ENCODE peak calls at places on chromosome 11, in nine cellular contexts. One of them, this sample, is unnamed. For H3K36me3, the result is how much of the 10 kb centered on the place peaks cover.

GRCh38 chr11:46272816-46273427 is 4.5 kb upstream of the CREB3L1 start:
- DNase-seq in Peyer's patch: peak
- DNase-seq in aorta: peak
- DNase-seq in NT2/D1: no peak
- DNase-seq in OCI-LY7: no peak
- DNase-seq in CD4-positive, CD25-positive, alpha-beta regulatory T cell: no peak
- DNase-seq in uterus: peak
- DNase-seq in kidney epithelial cell: no peak
- DNase-seq in heart left ventricle: peak
- DNase-seq in this sample: no peak

GRCh38 chr11:93743316-93743715 is 1.8 kb downstream of the C11orf54 start:
- DNase-seq in Peyer's patch: no peak
- DNase-seq in aorta: no peak
- DNase-seq in NT2/D1: no peak
- DNase-seq in OCI-LY7: no peak
- DNase-seq in CD4-positive, CD25-positive, alpha-beta regulatory T cell: no peak
- DNase-seq in uterus: no peak
- DNase-seq in kidney epithelial cell: no peak
- DNase-seq in heart left ventricle: no peak
- DNase-seq in this sample: no peak

GRCh38 chr11:46659908-46660307 is 40.5 kb downstream of the ARHGAP1 start:
- DNase-seq in Peyer's patch: no peak
- DNase-seq in aorta: no peak
- DNase-seq in NT2/D1: no peak
- DNase-seq in OCI-LY7: no peak
- DNase-seq in CD4-positive, CD25-positive, alpha-beta regulatory T cell: no peak
- DNase-seq in uterus: no peak
- DNase-seq in kidney epithelial cell: no peak
- DNase-seq in heart left ventricle: no peak
- DNase-seq in this sample: no peak

GRCh38 chr11:29326757-29327156 is 690.1 kb downstream of the KCNA4 start:
- DNase-seq in Peyer's patch: no peak
- DNase-seq in aorta: no peak
- DNase-seq in NT2/D1: no peak
- DNase-seq in OCI-LY7: no peak
- DNase-seq in CD4-positive, CD25-positive, alpha-beta regulatory T cell: no peak
- DNase-seq in uterus: no peak
- DNase-seq in kidney epithelial cell: no peak
- DNase-seq in heart left ventricle: no peak
- DNase-seq in this sample: no peak

GRCh38 chr11:65488273-65489058 is 10.4 kb upstream of the MALAT1 start:
- DNase-seq in Peyer's patch: peak
- DNase-seq in aorta: peak
- DNase-seq in NT2/D1: no peak
- DNase-seq in OCI-LY7: peak
- DNase-seq in CD4-positive, CD25-positive, alpha-beta regulatory T cell: no peak
- DNase-seq in uterus: peak
- DNase-seq in kidney epithelial cell: no peak
- DNase-seq in heart left ventricle: peak
- DNase-seq in this sample: no peak

GRCh38 chr11:46277623-46278386 is at the start of gene CREB3L1:
- DNase-seq in Peyer's patch: peak
- DNase-seq in aorta: peak
- DNase-seq in NT2/D1: no peak
- DNase-seq in OCI-LY7: no peak
- DNase-seq in CD4-positive, CD25-positive, alpha-beta regulatory T cell: no peak
- DNase-seq in uterus: peak
- DNase-seq in kidney epithelial cell: no peak
- DNase-seq in heart left ventricle: no peak
- DNase-seq in this sample: no peak

GRCh38 chr11:85844439-85845051 is 10.6 kb upstream of the CCDC83 start:
- DNase-seq in Peyer's patch: no peak
- DNase-seq in aorta: no peak
- DNase-seq in NT2/D1: no peak
- DNase-seq in OCI-LY7: no peak
- DNase-seq in CD4-positive, CD25-positive, alpha-beta regulatory T cell: no peak
- DNase-seq in uterus: no peak
- DNase-seq in kidney epithelial cell: peak
- DNase-seq in heart left ventricle: no peak
- DNase-seq in this sample: no peak

GRCh38 chr11:12397953-12398352 is 20.6 kb downstream of the PARVA start:
- DNase-seq in Peyer's patch: peak
- DNase-seq in aorta: peak
- DNase-seq in NT2/D1: no peak
- DNase-seq in OCI-LY7: no peak
- DNase-seq in CD4-positive, CD25-positive, alpha-beta regulatory T cell: no peak
- DNase-seq in uterus: peak
- DNase-seq in kidney epithelial cell: peak
- DNase-seq in heart left ventricle: peak
- DNase-seq in this sample: no peak

GRCh38 chr11:119367661-119368120 is 13.8 kb downstream of the USP2 start:
- DNase-seq in Peyer's patch: no peak
- DNase-seq in aorta: no peak
- DNase-seq in NT2/D1: no peak
- DNase-seq in OCI-LY7: peak
- DNase-seq in CD4-positive, CD25-positive, alpha-beta regulatory T cell: no peak
- DNase-seq in uterus: peak
- DNase-seq in kidney epithelial cell: no peak
- DNase-seq in heart left ventricle: no peak
- DNase-seq in this sample: no peak

GRCh38 chr11:10042699-10043098 is 251.3 kb downstream of the SBF2 start:
- DNase-seq in Peyer's patch: no peak
- DNase-seq in aorta: no peak
- DNase-seq in NT2/D1: no peak
- DNase-seq in OCI-LY7: no peak
- DNase-seq in CD4-positive, CD25-positive, alpha-beta regulatory T cell: no peak
- DNase-seq in uterus: no peak
- DNase-seq in kidney epithelial cell: no peak
- DNase-seq in heart left ventricle: no peak
- DNase-seq in this sample: no peak

GRCh38 chr11:61310749-61311148 is 15.6 kb upstream of the VWCE start:
- DNase-seq in Peyer's patch: no peak
- DNase-seq in aorta: no peak
- DNase-seq in NT2/D1: no peak
- DNase-seq in OCI-LY7: no peak
- DNase-seq in CD4-positive, CD25-positive, alpha-beta regulatory T cell: no peak
- DNase-seq in uterus: no peak
- DNase-seq in kidney epithelial cell: no peak
- DNase-seq in heart left ventricle: no peak
- DNase-seq in this sample: no peak

GRCh38 chr11:61309739-61310138 is 14.6 kb upstream of the VWCE start:
- DNase-seq in Peyer's patch: no peak
- DNase-seq in aorta: no peak
- DNase-seq in NT2/D1: no peak
- DNase-seq in OCI-LY7: no peak
- DNase-seq in CD4-positive, CD25-positive, alpha-beta regulatory T cell: no peak
- DNase-seq in uterus: no peak
- DNase-seq in kidney epithelial cell: no peak
- DNase-seq in heart left ventricle: no peak
- DNase-seq in this sample: no peak

GRCh38 chr11:61315260-61315659 is 17.6 kb downstream of the DDB1 start:
- DNase-seq in Peyer's patch: no peak
- DNase-seq in aorta: no peak
- DNase-seq in NT2/D1: no peak
- DNase-seq in OCI-LY7: no peak
- DNase-seq in CD4-positive, CD25-positive, alpha-beta regulatory T cell: no peak
- DNase-seq in uterus: no peak
- DNase-seq in kidney epithelial cell: no peak
- DNase-seq in heart left ventricle: no peak
- DNase-seq in this sample: no peak
- H3K36me3 ChIP-seq in Peyer's patch: under half
- H3K36me3 ChIP-seq in aorta: under half
- H3K36me3 ChIP-seq in NT2/D1: half or more
- H3K36me3 ChIP-seq in OCI-LY7: half or more
- H3K36me3 ChIP-seq in CD4-positive, CD25-positive, alpha-beta regulatory T cell: half or more
- H3K36me3 ChIP-seq in uterus: under half
- H3K36me3 ChIP-seq in kidney epithelial cell: under half
- H3K36me3 ChIP-seq in heart left ventricle: half or more
- H3K36me3 ChIP-seq in this sample: under half

GRCh38 chr11:1534682-1535081 is 37.4 kb downstream of the DUSP8 start:
- DNase-seq in Peyer's patch: no peak
- DNase-seq in aorta: peak
- DNase-seq in NT2/D1: no peak
- DNase-seq in OCI-LY7: no peak
- DNase-seq in CD4-positive, CD25-positive, alpha-beta regulatory T cell: no peak
- DNase-seq in uterus: peak
- DNase-seq in kidney epithelial cell: no peak
- DNase-seq in heart left ventricle: no peak
- DNase-seq in this sample: no peak

GRCh38 chr11:1532606-1533341 is 39.3 kb downstream of the DUSP8 start:
- DNase-seq in Peyer's patch: no peak
- DNase-seq in aorta: no peak
- DNase-seq in NT2/D1: no peak
- DNase-seq in OCI-LY7: no peak
- DNase-seq in CD4-positive, CD25-positive, alpha-beta regulatory T cell: no peak
- DNase-seq in uterus: no peak
- DNase-seq in kidney epithelial cell: no peak
- DNase-seq in heart left ventricle: no peak
- DNase-seq in this sample: no peak

GRCh38 chr11:1536065-1536843 is 35.8 kb downstream of the DUSP8 start:
- DNase-seq in Peyer's patch: no peak
- DNase-seq in aorta: peak
- DNase-seq in NT2/D1: no peak
- DNase-seq in OCI-LY7: no peak
- DNase-seq in CD4-positive, CD25-positive, alpha-beta regulatory T cell: no peak
- DNase-seq in uterus: no peak
- DNase-seq in kidney epithelial cell: no peak
- DNase-seq in heart left ventricle: no peak
- DNase-seq in this sample: no peak

GRCh38 chr11:1533342-1533725 is 38.7 kb downstream of the DUSP8 start:
- DNase-seq in Peyer's patch: no peak
- DNase-seq in aorta: no peak
- DNase-seq in NT2/D1: no peak
- DNase-seq in OCI-LY7: no peak
- DNase-seq in CD4-positive, CD25-positive, alpha-beta regulatory T cell: no peak
- DNase-seq in uterus: no peak
- DNase-seq in kidney epithelial cell: no peak
- DNase-seq in heart left ventricle: no peak
- DNase-seq in this sample: no peak

GRCh38 chr11:1534171-1534570 is 37.9 kb downstream of the DUSP8 start:
- DNase-seq in Peyer's patch: no peak
- DNase-seq in aorta: no peak
- DNase-seq in NT2/D1: no peak
- DNase-seq in OCI-LY7: no peak
- DNase-seq in CD4-positive, CD25-positive, alpha-beta regulatory T cell: no peak
- DNase-seq in uterus: no peak
- DNase-seq in kidney epithelial cell: no peak
- DNase-seq in heart left ventricle: no peak
- DNase-seq in this sample: no peak
- H3K4me3 ChIP-seq in Peyer's patch: no peak
- H3K4me3 ChIP-seq in aorta: no peak
- H3K4me3 ChIP-seq in NT2/D1: no peak
- H3K4me3 ChIP-seq in OCI-LY7: no peak
- H3K4me3 ChIP-seq in CD4-positive, CD25-positive, alpha-beta regulatory T cell: no peak
- H3K4me3 ChIP-seq in uterus: no peak
- H3K4me3 ChIP-seq in kidney epithelial cell: no peak
- H3K4me3 ChIP-seq in heart left ventricle: no peak
- H3K4me3 ChIP-seq in this sample: no peak

GRCh38 chr11:58742140-58742539 is 10.4 kb upstream of the GLYAT start:
- DNase-seq in Peyer's patch: no peak
- DNase-seq in aorta: no peak
- DNase-seq in NT2/D1: no peak
- DNase-seq in OCI-LY7: no peak
- DNase-seq in CD4-positive, CD25-positive, alpha-beta regulatory T cell: no peak
- DNase-seq in uterus: no peak
- DNase-seq in kidney epithelial cell: no peak
- DNase-seq in heart left ventricle: no peak
- DNase-seq in this sample: no peak
- H3K36me3 ChIP-seq in Peyer's patch: under half
- H3K36me3 ChIP-seq in aorta: under half
- H3K36me3 ChIP-seq in NT2/D1: under half
- H3K36me3 ChIP-seq in OCI-LY7: under half
- H3K36me3 ChIP-seq in CD4-positive, CD25-positive, alpha-beta regulatory T cell: under half
- H3K36me3 ChIP-seq in uterus: under half
- H3K36me3 ChIP-seq in kidney epithelial cell: under half
- H3K36me3 ChIP-seq in heart left ventricle: under half
- H3K36me3 ChIP-seq in this sample: under half

DNA sequence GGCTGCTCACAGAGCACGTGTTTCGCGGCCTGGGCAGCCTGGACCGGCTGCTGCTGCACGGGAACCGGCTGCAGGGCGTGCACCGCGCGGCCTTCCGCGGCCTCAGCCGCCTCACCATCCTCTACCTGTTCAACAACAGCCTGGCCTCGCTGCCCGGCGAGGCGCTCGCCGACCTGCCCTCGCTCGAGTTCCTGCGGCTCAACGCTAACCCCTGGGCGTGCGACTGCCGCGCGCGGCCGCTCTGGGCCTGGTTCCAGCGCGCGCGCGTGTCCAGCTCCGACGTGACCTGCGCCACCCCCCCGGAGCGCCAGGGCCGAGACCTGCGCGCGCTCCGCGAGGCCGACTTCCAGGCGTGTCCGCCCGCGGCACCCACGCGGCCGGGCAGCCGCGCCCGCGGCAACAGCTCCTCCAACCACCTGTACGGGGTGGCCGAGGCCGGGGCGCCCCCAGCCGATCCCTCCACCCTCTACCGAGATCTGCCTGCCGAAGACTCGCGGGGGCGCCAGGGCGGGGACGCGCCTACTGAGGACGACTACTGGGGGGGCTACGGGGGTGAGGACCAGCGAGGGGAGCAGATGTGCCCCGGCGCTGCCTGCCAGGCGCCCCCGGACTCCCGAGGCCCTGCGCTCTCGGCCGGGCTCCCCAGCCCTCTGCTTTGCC is 16.0 kb downstream of the RTN4RL2 start:
- DNase-seq in Peyer's patch: peak
- DNase-seq in aorta: peak
- DNase-seq in NT2/D1: no peak
- DNase-seq in OCI-LY7: no peak
- DNase-seq in CD4-positive, CD25-positive, alpha-beta regulatory T cell: peak
- DNase-seq in uterus: peak
- DNase-seq in kidney epithelial cell: no peak
- DNase-seq in heart left ventricle: peak
- DNase-seq in this sample: peak
- H3K4me3 ChIP-seq in Peyer's patch: peak
- H3K4me3 ChIP-seq in aorta: peak
- H3K4me3 ChIP-seq in NT2/D1: no peak
- H3K4me3 ChIP-seq in OCI-LY7: no peak
- H3K4me3 ChIP-seq in CD4-positive, CD25-positive, alpha-beta regulatory T cell: no peak
- H3K4me3 ChIP-seq in uterus: peak
- H3K4me3 ChIP-seq in kidney epithelial cell: peak
- H3K4me3 ChIP-seq in heart left ventricle: peak
- H3K4me3 ChIP-seq in this sample: peak